ENCODE peak calls at places on chromosomes 13 and 19, in seven cellular contexts. N is kidney epithelial cell; T is retinal pigment epithelial cell; X is NCI-H2029 treated with DMSO at 0.1 percent for 48 hours; J is GM03348; B is lung microvascular endothelial cell; I is stimulated activated CD4-positive, alpha-beta T cell treated with anti-CD3 and anti-CD28 coated beads, Interleukin-4, amount 100 ng/mL, for 1 hour. S is an unnamed sample.

GRCh38 chr13:97267418-97268059 is 45.4 kb downstream of the MBNL2 start:
- DNase-seq in I (no peak), N (no peak), T (no peak), J (no peak), X (no peak), B (no peak), S (no peak)

GRCh38 chr19:52170863-52171320 is 529 bp downstream of the ZNF836 start:
- DNase-seq in J (peak), B (peak), X (no peak), I (no peak), T (no peak), N (no peak), S (no peak)

GRCh38 chr19:17751103-17751911 is at the start of gene FCHO1:
- DNase-seq in I (peak), X (no peak), T (no peak), J (no peak), B (no peak), N (no peak), S (peak)

GRCh38 chr19:11169896-11170678 is 14.5 kb upstream of the SPC24 start:
- DNase-seq in N (no peak), B (peak), X (no peak), I (no peak), T (no peak), J (no peak), S (no peak)

GRCh38 chr13:82245860-82246259 is 1636.4 kb downstream of the SLITRK1 start:
- DNase-seq in B (no peak), N (no peak), X (no peak), T (no peak), I (no peak), J (no peak), S (no peak)

GRCh38 chr13:100148422-100148821 is 59.5 kb downstream of the PCCA start:
- DNase-seq in B (no peak), T (no peak), I (no peak), N (no peak), X (no peak), J (no peak), S (no peak)

GRCh38 chr19:5990289-5990797 is 12.4 kb upstream of the RANBP3 start:
- DNase-seq in T (no peak), I (no peak), J (no peak), N (no peak), B (no peak), X (peak), S (no peak)

GRCh38 chr19:47492137-47492533 is 8.1 kb upstream of the KPTN start:
- DNase-seq in I (no peak), X (no peak), B (no peak), N (no peak), T (no peak), J (no peak), S (no peak)

GRCh38 chr19:17389957-17390664 is 3.9 kb downstream of the CCDC194 start:
- DNase-seq in T (no peak), X (no peak), I (no peak), N (no peak), B (no peak), J (peak), S (no peak)

GRCh38 chr19:11251217-11251616 is 11.1 kb downstream of the DOCK6 start:
- DNase-seq in T (no peak), N (no peak), B (no peak), J (no peak), X (no peak), I (no peak), S (no peak)

GRCh38 chr19:898663-899062 is 5.4 kb downstream of the RNU6-9 start:
- DNase-seq in N (no peak), X (no peak), B (no peak), J (no peak), I (no peak), T (no peak), S (no peak)

GRCh38 chr19:33333615-33334014 is 31.3 kb upstream of the CEBPA start:
- DNase-seq in J (no peak), I (no peak), N (no peak), T (no peak), B (no peak), X (no peak), S (no peak)

GRCh38 chr19:13817018-13817614 is 21.9 kb downstream of the ZSWIM4 start:
- DNase-seq in B (no peak), T (no peak), I (no peak), X (peak), J (no peak), N (no peak), S (peak)

GRCh38 chr13:73618275-73618865 is 515.8 kb downstream of the KLF12 start:
- DNase-seq in J (no peak), N (no peak), B (no peak), I (no peak), X (no peak), T (no peak), S (peak)

GRCh38 chr19:13606156-13606555 is 99.9 kb upstream of the CACNA1A start:
- DNase-seq in T (no peak), J (no peak), X (no peak), I (no peak), B (no peak), N (no peak), S (no peak)

GRCh38 chr19:33413426-33413725 is 39.9 kb downstream of the CEBPG start:
- DNase-seq in B (no peak), J (no peak), T (no peak), I (no peak), N (no peak), X (no peak), S (no peak)

GRCh38 chr13:22162889-22163288 is 492.0 kb downstream of the FGF9 start:
- DNase-seq in B (no peak), N (no peak), X (no peak), J (no peak), I (no peak), T (no peak), S (no peak)

GRCh38 chr19:50792246-50792851 is 2.1 kb downstream of the ACP4 start:
- DNase-seq in B (no peak), X (no peak), J (no peak), N (no peak), I (no peak), T (no peak), S (no peak)

GRCh38 chr19:38386300-38386967 is 1.4 kb downstream of the GGN start:
- DNase-seq in J (no peak), X (no peak), I (no peak), B (no peak), T (no peak), N (no peak), S (no peak)

GRCh38 chr13:32443111-32443510 is 15.2 kb upstream of the N4BP2L1 start:
- DNase-seq in B (peak), X (no peak), I (peak), N (no peak), J (no peak), T (no peak), S (no peak)

S was measured in Peyer's patch.